ENCODE peak calls at places on chromosomes 7 and 10, in ten cellular contexts. One of them, this sample, is unnamed.

GRCh38 chr7:139709460-139709859 is 68.3 kb downstream of the HIPK2 start:
- DNase-seq in uterus: no peak
- DNase-seq in astrocyte of the spinal cord: peak; percentile 93
- DNase-seq in HL-60: no peak
- DNase-seq in neural progenitor cell: no peak
- DNase-seq in AG04449: no peak
- DNase-seq in colonic mucosa: no peak
- DNase-seq in fibroblast of lung: peak; percentile 94
- DNase-seq in ovary: no peak
- DNase-seq in body of pancreas: peak; percentile 41
- DNase-seq in this sample: peak; percentile 61

GRCh38 chr7:997404-998395 is 14.7 kb downstream of the CYP2W1 start:
- DNase-seq in body of pancreas: no peak
- DNase-seq in astrocyte of the spinal cord: no peak
- DNase-seq in uterus: no peak
- DNase-seq in colonic mucosa: peak; percentile 72
- DNase-seq in fibroblast of lung: no peak
- DNase-seq in AG04449: no peak
- DNase-seq in neural progenitor cell: peak; percentile 53
- DNase-seq in ovary: no peak
- DNase-seq in HL-60: no peak
- DNase-seq in this sample: no peak

GRCh38 chr7:35007768-35008167 is 29.5 kb downstream of the DPY19L1 start:
- DNase-seq in colonic mucosa: no peak
- DNase-seq in ovary: no peak
- DNase-seq in astrocyte of the spinal cord: no peak
- DNase-seq in HL-60: no peak
- DNase-seq in body of pancreas: no peak
- DNase-seq in neural progenitor cell: no peak
- DNase-seq in AG04449: no peak
- DNase-seq in uterus: no peak
- DNase-seq in fibroblast of lung: peak; percentile 68
- DNase-seq in this sample: no peak

GRCh38 chr7:21371371-21371770 is 56.5 kb upstream of the SP4 start:
- DNase-seq in fibroblast of lung: no peak
- DNase-seq in uterus: no peak
- DNase-seq in ovary: no peak
- DNase-seq in colonic mucosa: no peak
- DNase-seq in HL-60: no peak
- DNase-seq in astrocyte of the spinal cord: no peak
- DNase-seq in body of pancreas: no peak
- DNase-seq in neural progenitor cell: peak; percentile 39
- DNase-seq in AG04449: no peak
- DNase-seq in this sample: no peak

GRCh38 chr10:47049906-47050305 is 138.7 kb downstream of the PTPN20 start:
- DNase-seq in body of pancreas: no peak
- DNase-seq in colonic mucosa: no peak
- DNase-seq in astrocyte of the spinal cord: no peak
- DNase-seq in AG04449: no peak
- DNase-seq in neural progenitor cell: no peak
- DNase-seq in fibroblast of lung: no peak
- DNase-seq in HL-60: no peak
- DNase-seq in ovary: no peak
- DNase-seq in uterus: no peak
- DNase-seq in this sample: no peak

GRCh38 chr7:39819514-39819913 is 130.5 kb upstream of the CDK13 start:
- DNase-seq in astrocyte of the spinal cord: no peak
- DNase-seq in neural progenitor cell: no peak
- DNase-seq in AG04449: no peak
- DNase-seq in body of pancreas: no peak
- DNase-seq in HL-60: no peak
- DNase-seq in colonic mucosa: no peak
- DNase-seq in fibroblast of lung: no peak
- DNase-seq in uterus: no peak
- DNase-seq in ovary: no peak
- DNase-seq in this sample: no peak

GRCh38 chr7:29239638-29240037 is 45.1 kb downstream of the CHN2 start:
- DNase-seq in colonic mucosa: no peak
- DNase-seq in fibroblast of lung: no peak
- DNase-seq in HL-60: no peak
- DNase-seq in ovary: no peak
- DNase-seq in body of pancreas: peak; percentile 17
- DNase-seq in uterus: no peak
- DNase-seq in neural progenitor cell: peak; percentile 9
- DNase-seq in AG04449: no peak
- DNase-seq in astrocyte of the spinal cord: no peak
- DNase-seq in this sample: no peak

GRCh38 chr7:127812540-127812939 is 160.5 kb downstream of the SND1 start:
- DNase-seq in body of pancreas: no peak
- DNase-seq in ovary: no peak
- DNase-seq in HL-60: no peak
- DNase-seq in neural progenitor cell: no peak
- DNase-seq in fibroblast of lung: no peak
- DNase-seq in uterus: no peak
- DNase-seq in astrocyte of the spinal cord: no peak
- DNase-seq in colonic mucosa: no peak
- DNase-seq in AG04449: no peak
- DNase-seq in this sample: no peak

GRCh38 chr7:100466830-100467605 is 3.0 kb upstream of the SPACDR start:
- DNase-seq in neural progenitor cell: no peak
- DNase-seq in ovary: no peak
- DNase-seq in colonic mucosa: no peak
- DNase-seq in uterus: no peak
- DNase-seq in fibroblast of lung: no peak
- DNase-seq in body of pancreas: no peak
- DNase-seq in HL-60: no peak
- DNase-seq in AG04449: no peak
- DNase-seq in astrocyte of the spinal cord: no peak
- DNase-seq in this sample: no peak
- H3K4me3 ChIP-seq in neural progenitor cell: no peak overlapping the region
- H3K4me3 ChIP-seq in ovary: no peak overlapping the region
- H3K4me3 ChIP-seq in colonic mucosa: no peak overlapping the region
- H3K4me3 ChIP-seq in uterus: no peak overlapping the region
- H3K4me3 ChIP-seq in fibroblast of lung: no peak overlapping the region
- H3K4me3 ChIP-seq in body of pancreas: no peak overlapping the region
- H3K4me3 ChIP-seq in HL-60: no peak overlapping the region
- H3K4me3 ChIP-seq in AG04449: no peak overlapping the region
- H3K4me3 ChIP-seq in astrocyte of the spinal cord: no peak overlapping the region
- H3K4me3 ChIP-seq in this sample: no peak overlapping the region

DNA sequence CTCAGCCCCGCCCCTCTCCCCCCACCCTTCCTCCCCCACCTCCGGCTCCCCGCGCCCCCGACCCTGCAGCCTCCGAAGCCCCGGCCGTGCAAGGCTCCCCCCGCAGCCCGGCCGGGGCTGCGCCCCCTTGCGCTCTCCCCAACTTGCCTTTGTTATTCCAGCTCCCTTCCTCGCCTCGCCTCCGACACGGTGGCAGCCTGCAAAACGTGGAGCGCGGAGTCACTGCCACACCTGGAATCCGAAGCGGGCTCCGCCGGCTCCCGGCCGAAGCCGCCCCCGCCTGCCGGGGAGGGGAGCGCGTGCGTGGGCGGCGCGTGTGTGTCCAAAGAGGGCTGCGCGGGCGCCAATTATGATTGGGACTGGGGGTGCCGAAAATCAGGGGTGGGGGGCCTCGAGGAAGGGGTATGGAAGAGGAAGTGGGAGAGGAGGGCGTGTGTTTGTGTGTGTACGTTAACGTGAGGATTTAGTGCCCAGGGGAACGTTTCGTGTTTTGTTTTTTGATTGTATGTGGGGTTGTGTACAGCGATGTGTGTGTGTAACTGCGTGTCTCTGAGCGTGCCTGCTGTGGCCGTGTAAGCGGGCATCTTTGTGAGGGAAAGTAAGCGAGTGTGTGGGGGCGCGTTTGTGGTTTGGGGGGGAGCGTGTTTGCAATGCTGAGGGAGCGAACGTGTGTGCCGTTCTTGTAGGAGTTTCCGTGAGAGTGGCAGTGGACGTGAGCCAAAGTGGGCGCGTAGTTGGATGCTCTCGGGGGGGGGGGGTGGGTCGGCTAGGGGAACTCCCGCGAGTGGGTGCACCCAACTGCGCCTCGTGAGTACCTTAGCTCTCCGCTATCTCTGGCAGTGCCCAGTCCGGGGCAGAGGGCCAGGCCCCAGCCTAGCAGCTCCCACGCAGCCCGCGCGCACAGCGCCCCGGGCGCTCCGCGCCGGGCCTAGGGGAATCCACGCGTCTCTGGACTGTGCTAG is 1.2 kb upstream of the ZMIZ1 start:
- DNase-seq in body of pancreas: peak; percentile 87
- DNase-seq in neural progenitor cell: peak; percentile 97
- DNase-seq in ovary: peak; percentile 94
- DNase-seq in HL-60: peak; percentile 82
- DNase-seq in fibroblast of lung: peak; percentile 93
- DNase-seq in colonic mucosa: peak; percentile 94
- DNase-seq in uterus: peak; percentile 92
- DNase-seq in astrocyte of the spinal cord: peak; percentile 96
- DNase-seq in AG04449: no peak
- DNase-seq in this sample: peak; percentile 55
- TF ChIP-seq CTCF in body of pancreas: peak; percentile 37
- TF ChIP-seq CTCF in neural progenitor cell: peak; percentile 45
- TF ChIP-seq CTCF in ovary: peak; percentile 31
- TF ChIP-seq CTCF in HL-60: no peak
- TF ChIP-seq CTCF in fibroblast of lung: peak; percentile 10
- TF ChIP-seq CTCF in colonic mucosa: no peak
- TF ChIP-seq CTCF in uterus: peak; percentile 42
- TF ChIP-seq CTCF in astrocyte of the spinal cord: peak; percentile 32
- TF ChIP-seq CTCF in AG04449: peak; percentile 53
- TF ChIP-seq CTCF in this sample: no peak

GRCh38 chr10:124510536-124511158 is 49.0 kb downstream of the LHPP start:
- DNase-seq in ovary: no peak
- DNase-seq in astrocyte of the spinal cord: no peak
- DNase-seq in AG04449: no peak
- DNase-seq in fibroblast of lung: no peak
- DNase-seq in neural progenitor cell: no peak
- DNase-seq in colonic mucosa: no peak
- DNase-seq in body of pancreas: no peak
- DNase-seq in uterus: no peak
- DNase-seq in HL-60: no peak
- DNase-seq in this sample: no peak

GRCh38 chr10:124512600-124512999 is 51.0 kb downstream of the LHPP start:
- DNase-seq in uterus: no peak
- DNase-seq in neural progenitor cell: peak; percentile 1
- DNase-seq in ovary: no peak
- DNase-seq in HL-60: no peak
- DNase-seq in colonic mucosa: no peak
- DNase-seq in fibroblast of lung: no peak
- DNase-seq in AG04449: no peak
- DNase-seq in body of pancreas: no peak
- DNase-seq in astrocyte of the spinal cord: no peak
- DNase-seq in this sample: no peak

GRCh38 chr10:124509836-124510535 is 48.4 kb downstream of the LHPP start:
- DNase-seq in uterus: no peak
- DNase-seq in body of pancreas: no peak
- DNase-seq in neural progenitor cell: no peak
- DNase-seq in ovary: no peak
- DNase-seq in fibroblast of lung: no peak
- DNase-seq in astrocyte of the spinal cord: no peak
- DNase-seq in HL-60: no peak
- DNase-seq in AG04449: no peak
- DNase-seq in colonic mucosa: no peak
- DNase-seq in this sample: no peak

GRCh38 chr10:124512040-124512428 is 50.4 kb downstream of the LHPP start:
- DNase-seq in fibroblast of lung: no peak
- DNase-seq in HL-60: no peak
- DNase-seq in colonic mucosa: no peak
- DNase-seq in ovary: no peak
- DNase-seq in AG04449: no peak
- DNase-seq in neural progenitor cell: peak; percentile 1
- DNase-seq in uterus: no peak
- DNase-seq in astrocyte of the spinal cord: no peak
- DNase-seq in body of pancreas: no peak
- DNase-seq in this sample: no peak

DNA sequence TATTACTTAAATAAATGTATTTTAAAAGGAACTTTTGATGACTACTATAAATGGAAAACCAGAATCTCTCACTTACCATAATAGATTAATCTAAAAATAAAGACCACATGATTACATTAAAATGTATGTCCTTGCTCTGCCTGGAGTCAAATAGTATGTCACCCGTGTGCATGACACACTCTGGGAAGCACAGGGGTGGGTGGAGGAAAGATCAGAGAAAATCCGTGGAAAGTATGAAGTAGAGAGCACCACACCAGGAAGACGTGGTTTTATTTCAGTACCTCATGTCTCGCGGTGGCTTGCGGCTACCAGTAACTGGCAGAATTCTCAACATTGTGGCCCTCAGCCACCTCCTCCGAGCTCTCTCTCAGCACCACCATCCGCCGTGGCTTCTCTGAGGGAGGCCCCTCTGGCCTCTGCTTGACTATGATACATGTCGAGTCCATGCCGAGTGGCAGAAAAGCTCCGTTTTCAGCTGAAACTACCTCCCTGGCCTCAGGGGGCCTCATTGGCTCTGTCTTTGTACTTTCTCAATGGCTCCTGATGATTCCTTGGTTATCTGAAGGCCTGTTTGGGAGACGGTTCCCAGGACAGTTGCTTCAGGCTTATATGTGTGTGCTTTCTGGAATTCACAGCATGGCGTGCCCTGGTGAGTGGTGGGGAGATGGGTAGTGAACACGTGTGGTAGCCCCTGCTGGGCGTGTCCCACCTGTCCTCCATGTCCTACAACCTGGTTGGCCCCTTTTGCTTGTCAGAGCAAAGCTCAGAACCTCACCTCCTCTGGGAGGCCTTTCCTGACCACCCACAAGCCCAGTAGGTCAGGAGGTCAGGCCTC is 49.8 kb downstream of the LHPP start:
- DNase-seq in ovary: no peak
- DNase-seq in AG04449: no peak
- DNase-seq in fibroblast of lung: no peak
- DNase-seq in body of pancreas: no peak
- DNase-seq in uterus: no peak
- DNase-seq in astrocyte of the spinal cord: no peak
- DNase-seq in colonic mucosa: no peak
- DNase-seq in neural progenitor cell: peak; percentile 1
- DNase-seq in HL-60: no peak
- DNase-seq in this sample: no peak
- H3K4me3 ChIP-seq in ovary: no peak overlapping the region
- H3K4me3 ChIP-seq in AG04449: no peak overlapping the region
- H3K4me3 ChIP-seq in fibroblast of lung: no peak overlapping the region
- H3K4me3 ChIP-seq in body of pancreas: no peak overlapping the region
- H3K4me3 ChIP-seq in uterus: no peak overlapping the region
- H3K4me3 ChIP-seq in astrocyte of the spinal cord: no peak overlapping the region
- H3K4me3 ChIP-seq in colonic mucosa: no peak overlapping the region
- H3K4me3 ChIP-seq in neural progenitor cell: no peak overlapping the region
- H3K4me3 ChIP-seq in HL-60: no peak overlapping the region
- H3K4me3 ChIP-seq in this sample: no peak overlapping the region

GRCh38 chr10:3499120-3499519 is 285.9 kb downstream of the KLF6 start:
- DNase-seq in colonic mucosa: no peak
- DNase-seq in HL-60: no peak
- DNase-seq in astrocyte of the spinal cord: peak; percentile 43
- DNase-seq in ovary: no peak
- DNase-seq in AG04449: no peak
- DNase-seq in body of pancreas: no peak
- DNase-seq in uterus: no peak
- DNase-seq in fibroblast of lung: peak; percentile 56
- DNase-seq in neural progenitor cell: no peak
- DNase-seq in this sample: no peak

GRCh38 chr10:3503299-3503698 is 281.7 kb downstream of the KLF6 start:
- DNase-seq in ovary: no peak
- DNase-seq in AG04449: no peak
- DNase-seq in neural progenitor cell: no peak
- DNase-seq in colonic mucosa: no peak
- DNase-seq in astrocyte of the spinal cord: no peak
- DNase-seq in fibroblast of lung: no peak
- DNase-seq in HL-60: no peak
- DNase-seq in uterus: no peak
- DNase-seq in body of pancreas: no peak
- DNase-seq in this sample: no peak

GRCh38 chr10:3502606-3503005 is 282.4 kb downstream of the KLF6 start:
- DNase-seq in colonic mucosa: no peak
- DNase-seq in ovary: no peak
- DNase-seq in fibroblast of lung: no peak
- DNase-seq in astrocyte of the spinal cord: no peak
- DNase-seq in neural progenitor cell: no peak
- DNase-seq in HL-60: no peak
- DNase-seq in uterus: no peak
- DNase-seq in body of pancreas: no peak
- DNase-seq in AG04449: no peak
- DNase-seq in this sample: no peak

GRCh38 chr10:3497581-3497980 is 287.4 kb downstream of the KLF6 start:
- DNase-seq in uterus: no peak
- DNase-seq in neural progenitor cell: no peak
- DNase-seq in body of pancreas: no peak
- DNase-seq in ovary: no peak
- DNase-seq in fibroblast of lung: no peak
- DNase-seq in AG04449: no peak
- DNase-seq in astrocyte of the spinal cord: no peak
- DNase-seq in HL-60: no peak
- DNase-seq in colonic mucosa: no peak
- DNase-seq in this sample: no peak

GRCh38 chr10:3500408-3500856 is 284.6 kb downstream of the KLF6 start:
- DNase-seq in fibroblast of lung: peak; percentile 95
- DNase-seq in astrocyte of the spinal cord: peak; percentile 90
- DNase-seq in HL-60: no peak
- DNase-seq in neural progenitor cell: peak; percentile 92
- DNase-seq in colonic mucosa: no peak
- DNase-seq in AG04449: no peak
- DNase-seq in body of pancreas: peak; percentile 84
- DNase-seq in uterus: peak; percentile 42
- DNase-seq in ovary: peak; percentile 83
- DNase-seq in this sample: no peak
- TF ChIP-seq CTCF in fibroblast of lung: no peak
- TF ChIP-seq CTCF in astrocyte of the spinal cord: no peak
- TF ChIP-seq CTCF in HL-60: no peak
- TF ChIP-seq CTCF in neural progenitor cell: no peak
- TF ChIP-seq CTCF in colonic mucosa: no peak
- TF ChIP-seq CTCF in AG04449: no peak
- TF ChIP-seq CTCF in body of pancreas: no peak
- TF ChIP-seq CTCF in uterus: no peak
- TF ChIP-seq CTCF in ovary: no peak
- TF ChIP-seq CTCF in this sample: no peak

This sample was measured in AG09309.